ENCODE peak calls at places on chromosome 21, in eight cellular contexts. Q is pancreas; K is CD8-positive, alpha-beta T cell; C is mammary epithelial cell; J is lower lobe of right lung; D is fibroblast of lung; E is MM.1S; Z is endodermal cell. T is an unnamed sample. For H3K9me3, the result is how much of the 10 kb centered on the place peaks cover.

GRCh38 chr21:42460391-42461184 is 35.4 kb downstream of the RSPH1 start:
- DNase-seq in Z (peak), K (no peak), D (no peak), Q (no peak), J (no peak), E (peak), C (no peak), T (no peak)

GRCh38 chr21:42815217-42815616 is 64.1 kb downstream of the WDR4 start:
- DNase-seq in D (no peak), K (no peak), E (no peak), Z (no peak), J (no peak), C (no peak), Q (no peak), T (no peak)

GRCh38 chr21:26813426-26813998 is 31.7 kb downstream of the ADAMTS1 start:
- DNase-seq in D (no peak), J (no peak), Q (no peak), C (no peak), E (no peak), Z (no peak), K (no peak), T (no peak)

GRCh38 chr21:42298657-42299056 is 16.6 kb downstream of the TFF3 start:
- DNase-seq in J (no peak), Z (no peak), C (no peak), D (no peak), K (no peak), Q (no peak), E (no peak), T (no peak)

GRCh38 chr21:42092805-42093590 is 21.9 kb downstream of the UMODL1 start:
- DNase-seq in C (no peak), D (no peak), K (no peak), Q (no peak), E (no peak), J (no peak), Z (no peak), T (no peak)

GRCh38 chr21:43727571-43728466 is 8.9 kb downstream of the PDXK start:
- DNase-seq in Q (peak), E (no peak), Z (peak), C (no peak), J (peak), K (no peak), D (peak), T (no peak)

GRCh38 chr21:42837421-42838211 is 41.7 kb downstream of the WDR4 start:
- DNase-seq in K (no peak), Z (peak), Q (peak), E (no peak), J (no peak), D (no peak), C (no peak), T (no peak)

GRCh38 chr21:31671146-31671716 is 11.7 kb downstream of the SOD1 start:
- DNase-seq in K (no peak), D (no peak), E (no peak), J (no peak), Z (no peak), C (no peak), Q (no peak), T (no peak)

DNA sequence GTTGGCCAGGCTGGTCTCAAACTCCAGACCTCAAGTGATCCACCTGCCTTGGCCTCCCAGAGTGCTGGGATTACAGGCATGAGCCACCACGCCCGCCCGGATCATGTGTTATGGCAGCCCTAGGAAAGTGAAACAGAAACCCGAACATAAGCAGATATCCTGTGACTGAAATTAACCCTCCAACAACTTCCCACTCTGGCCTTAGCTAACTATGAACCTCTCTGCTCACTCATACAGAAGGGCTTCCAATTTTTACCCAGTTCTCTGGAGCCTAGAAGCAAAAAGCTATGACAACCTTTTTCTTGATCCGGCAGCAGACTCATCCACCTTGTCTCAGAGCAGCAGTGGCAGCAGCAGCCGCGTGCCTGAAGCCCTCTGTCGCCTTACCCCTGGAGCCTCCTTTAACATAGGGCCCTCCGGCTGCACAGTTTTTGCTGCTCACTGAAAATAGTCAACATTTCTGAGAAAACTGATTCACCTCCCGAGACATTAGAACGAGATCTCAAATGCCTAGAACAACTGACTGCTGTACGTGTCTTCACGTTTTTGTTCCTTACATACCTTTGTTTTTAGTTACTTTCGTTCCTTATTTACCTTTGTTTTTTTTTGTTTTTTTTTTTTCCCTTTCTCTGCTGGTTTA is 9.3 kb downstream of the CBR1 start:
- DNase-seq in C (no peak), J (peak), K (no peak), Z (no peak), E (peak), Q (no peak), D (peak), T (no peak)
- H3K9me3 ChIP-seq in C (under half), J (under half), K (under half), Z (under half), E (under half), Q (under half), D (under half), T (under half)

GRCh38 chr21:18646114-18646513 is 242.5 kb upstream of the TMPRSS15 start:
- DNase-seq in J (no peak), Z (no peak), D (no peak), E (peak), K (no peak), Q (no peak), C (no peak), T (no peak)
- H3K9me3 ChIP-seq in J (under half), Z (under half), D (under half), E (under half), K (under half), Q (under half), C (under half), T (under half)

GRCh38 chr21:21238882-21239400 is 240.7 kb downstream of the NCAM2 start:
- DNase-seq in Z (no peak), Q (no peak), K (no peak), D (peak), C (no peak), E (no peak), J (no peak), T (no peak)

GRCh38 chr21:21232320-21232719 is 234.1 kb downstream of the NCAM2 start:
- DNase-seq in E (peak), K (no peak), C (no peak), D (peak), J (no peak), Z (no peak), Q (no peak), T (no peak)

DNA sequence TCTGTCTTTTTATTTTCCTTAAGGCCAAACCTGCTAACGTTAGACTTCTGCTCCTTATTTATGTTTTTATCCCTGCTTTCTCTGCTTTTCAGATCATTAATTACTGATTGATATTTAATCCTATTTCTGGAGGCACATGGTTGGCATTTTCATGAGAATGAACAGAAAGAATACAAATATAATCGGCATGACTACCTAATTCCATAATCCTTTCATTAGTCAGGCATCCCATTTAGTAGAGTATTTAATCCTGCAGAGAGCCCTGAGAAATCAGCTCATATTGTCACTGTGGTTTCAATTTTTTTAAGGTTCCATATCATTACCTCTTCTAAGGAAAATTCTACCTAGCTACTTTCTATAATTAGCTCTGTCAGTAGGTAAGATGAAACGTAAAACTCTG is 238.8 kb downstream of the NCAM2 start:
- DNase-seq in Z (no peak), K (no peak), Q (no peak), D (no peak), E (no peak), J (no peak), C (no peak), T (no peak)
- H3K9me3 ChIP-seq in Z (under half), K (under half), Q (under half), D (under half), E (under half), J (under half), C (under half), T (under half)

GRCh38 chr21:45590726-45591618 is 48.7 kb upstream of the SLC19A1 start:
- DNase-seq in D (no peak), C (peak), K (peak), J (peak), E (no peak), Z (no peak), Q (peak), T (no peak)

GRCh38 chr21:45590246-45590725 is 48.0 kb upstream of the SLC19A1 start:
- DNase-seq in J (peak), D (peak), Q (peak), K (peak), E (peak), C (peak), Z (peak), T (no peak)

GRCh38 chr21:45588086-45588825 is 46.0 kb upstream of the SLC19A1 start:
- DNase-seq in D (no peak), E (no peak), Z (peak), J (no peak), K (no peak), Q (no peak), C (no peak), T (no peak)

GRCh38 chr21:45589686-45590245 is 47.5 kb upstream of the SLC19A1 start:
- DNase-seq in Q (no peak), D (no peak), C (no peak), K (no peak), E (no peak), Z (no peak), J (peak), T (no peak)

DNA sequence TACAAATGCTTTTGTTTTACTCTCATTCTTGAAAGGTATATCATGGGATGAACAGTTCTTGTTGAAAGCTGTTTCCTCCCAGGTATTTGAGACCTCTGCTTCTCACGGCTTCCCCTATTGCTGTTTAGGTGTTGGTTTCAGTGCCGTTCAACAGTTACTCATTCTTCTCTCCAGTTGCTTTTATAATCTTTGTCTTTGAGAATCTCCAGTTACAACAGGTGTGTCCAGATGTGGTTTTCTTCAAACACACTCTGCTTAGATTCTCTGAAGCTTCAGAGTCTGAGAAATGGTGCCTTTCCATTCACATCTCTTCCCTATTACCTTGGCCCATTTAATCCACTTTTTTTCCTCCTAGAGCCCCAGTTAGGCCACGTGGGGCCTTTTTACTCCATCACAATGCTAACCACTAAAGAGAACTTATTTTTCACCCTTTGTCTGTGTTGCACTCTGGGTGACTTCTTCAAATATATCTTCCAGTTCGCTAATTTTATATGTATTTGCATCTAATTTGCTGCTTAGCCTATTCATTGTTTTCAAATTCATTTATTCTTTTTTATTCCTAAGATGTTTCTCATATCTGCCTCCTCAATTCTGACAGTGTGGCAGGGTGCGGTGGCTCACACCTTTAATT is 46.7 kb upstream of the SLC19A1 start:
- DNase-seq in Z (peak), E (no peak), Q (no peak), C (no peak), J (no peak), D (no peak), K (no peak), T (no peak)
- H3K9me3 ChIP-seq in Z (under half), E (under half), Q (under half), C (under half), J (under half), D (under half), K (under half), T (under half)

GRCh38 chr21:14711287-14711686 is 165.2 kb upstream of the SAMSN1 start:
- DNase-seq in C (peak), Z (no peak), J (no peak), E (no peak), K (no peak), Q (no peak), D (no peak), T (no peak)
- H3K9me3 ChIP-seq in C (under half), Z (under half), J (under half), E (under half), K (under half), Q (under half), D (under half), T (under half)

GRCh38 chr21:17727361-17727760 is 91.8 kb downstream of the C21orf91 start:
- DNase-seq in Q (no peak), D (no peak), C (no peak), J (no peak), Z (no peak), E (no peak), K (no peak), T (no peak)

GRCh38 chr21:17732306-17732705 is 86.8 kb downstream of the C21orf91 start:
- DNase-seq in D (no peak), K (no peak), C (peak), E (no peak), Z (no peak), J (no peak), Q (no peak), T (no peak)

GRCh38 chr21:17731554-17731953 is 87.6 kb downstream of the C21orf91 start:
- DNase-seq in J (no peak), Q (no peak), C (no peak), E (no peak), Z (no peak), K (no peak), D (no peak), T (no peak)

GRCh38 chr21:17730782-17731181 is 88.4 kb downstream of the C21orf91 start:
- DNase-seq in D (no peak), C (peak), Z (no peak), K (no peak), Q (no peak), J (no peak), E (no peak), T (no peak)

GRCh38 chr21:17729455-17729854 is 89.7 kb downstream of the C21orf91 start:
- DNase-seq in D (no peak), C (no peak), E (no peak), Z (no peak), J (no peak), Q (no peak), K (no peak), T (no peak)
- H3K9me3 ChIP-seq in D (under half), C (under half), E (under half), Z (under half), J (under half), Q (under half), K (under half), T (under half)

GRCh38 chr21:22136770-22137169 is 1138.6 kb downstream of the NCAM2 start:
- DNase-seq in K (no peak), D (no peak), Z (no peak), E (no peak), C (no peak), J (no peak), Q (no peak), T (no peak)
- H3K9me3 ChIP-seq in K (under half), D (under half), Z (under half), E (under half), C (under half), J (under half), Q (under half), T (under half)

GRCh38 chr21:7952648-7953047 is 2568.7 kb upstream of the TPTE start:
- DNase-seq in K (no peak), Z (no peak), D (no peak), J (no peak), Q (no peak), C (no peak), E (no peak), T (no peak)

GRCh38 chr21:7953058-7953457 is 2568.3 kb upstream of the TPTE start:
- DNase-seq in D (no peak), Z (no peak), J (no peak), Q (no peak), E (no peak), K (no peak), C (no peak), T (no peak)

GRCh38 chr21:7947422-7947821 is 2574.0 kb upstream of the TPTE start:
- DNase-seq in K (no peak), E (no peak), Q (no peak), C (no peak), Z (no peak), J (no peak), D (no peak), T (no peak)

GRCh38 chr21:7957713-7958064 is 2563.7 kb upstream of the TPTE start:
- DNase-seq in K (no peak), E (no peak), Z (no peak), C (no peak), D (no peak), Q (no peak), J (no peak), T (no peak)

DNA sequence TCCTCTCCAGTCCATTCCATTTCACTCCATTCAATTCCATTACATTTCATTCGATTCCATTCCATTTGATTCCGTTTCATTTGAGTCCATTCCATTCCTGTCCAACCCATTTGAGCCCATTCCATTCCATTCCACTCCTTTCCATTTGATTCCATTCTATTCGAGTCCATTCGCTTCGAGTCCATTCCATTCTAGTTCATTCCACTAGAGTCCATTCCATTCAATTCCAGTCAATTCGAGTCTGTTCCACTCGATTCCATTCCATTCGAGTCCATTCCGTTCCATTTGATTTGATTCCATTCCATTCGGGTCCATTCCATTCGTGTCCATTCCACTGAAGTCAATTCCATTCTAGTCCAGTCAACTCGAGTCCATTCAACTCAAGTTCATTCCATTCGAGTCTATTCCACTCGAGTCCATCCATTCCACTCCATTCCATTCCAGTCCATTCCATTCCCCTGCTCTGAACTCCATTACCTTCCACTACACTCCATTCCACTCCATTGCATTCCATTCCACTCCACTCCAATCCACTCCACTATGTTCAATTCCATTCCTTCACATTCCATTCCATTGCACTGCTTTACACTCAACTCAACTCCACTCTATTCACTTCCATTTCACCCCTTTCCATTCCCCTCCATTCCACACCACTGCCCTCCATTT is 2569.4 kb upstream of the TPTE start:
- DNase-seq in C (no peak), Q (no peak), K (no peak), E (no peak), D (no peak), J (no peak), Z (no peak), T (no peak)
- H3K9me3 ChIP-seq in C (half or more), Q (under half), K (half or more), E (under half), D (under half), J (half or more), Z (under half), T (under half)

GRCh38 chr21:22575165-22575584 is 1577.0 kb downstream of the NCAM2 start:
- DNase-seq in E (peak), Q (no peak), C (no peak), Z (peak), D (no peak), K (no peak), J (no peak), T (no peak)
- H3K9me3 ChIP-seq in E (under half), Q (under half), C (under half), Z (under half), D (under half), K (under half), J (under half), T (under half)

T was measured in esophagus squamous epithelium.